ENCODE peak calls at places on chromosomes 16 and 17, in ten cellular contexts. One of them, this sample, is unnamed.

GRCh38 chr17:7235693-7236665 is 1.7 kb upstream of the DVL2 start:
- DNase-seq in astrocyte of the cerebellum: no peak
- DNase-seq in right atrium auricular region: no peak
- DNase-seq in activated CD8-positive, alpha-beta T cell treated with anti-CD3 and anti-CD28 coated beads for 36 hours: no peak
- DNase-seq in fibroblast of lung: peak
- DNase-seq in cardiac fibroblast: no peak
- DNase-seq in endothelial cell: no peak
- DNase-seq in body of pancreas: no peak
- DNase-seq in IMR-90: peak
- DNase-seq in CD8-positive, alpha-beta T cell: no peak
- DNase-seq in this sample: no peak

GRCh38 chr17:38603786-38604478 is 1.8 kb downstream of the SRCIN1 start:
- DNase-seq in astrocyte of the cerebellum: no peak
- DNase-seq in right atrium auricular region: no peak
- DNase-seq in activated CD8-positive, alpha-beta T cell treated with anti-CD3 and anti-CD28 coated beads for 36 hours: no peak
- DNase-seq in fibroblast of lung: no peak
- DNase-seq in cardiac fibroblast: no peak
- DNase-seq in endothelial cell: no peak
- DNase-seq in body of pancreas: no peak
- DNase-seq in IMR-90: no peak
- DNase-seq in CD8-positive, alpha-beta T cell: no peak
- DNase-seq in this sample: no peak

GRCh38 chr16:59758848-59759247 is 1024.7 kb upstream of the GOT2 start:
- DNase-seq in astrocyte of the cerebellum: no peak
- DNase-seq in right atrium auricular region: no peak
- DNase-seq in activated CD8-positive, alpha-beta T cell treated with anti-CD3 and anti-CD28 coated beads for 36 hours: no peak
- DNase-seq in fibroblast of lung: peak
- DNase-seq in cardiac fibroblast: no peak
- DNase-seq in endothelial cell: no peak
- DNase-seq in body of pancreas: no peak
- DNase-seq in IMR-90: no peak
- DNase-seq in CD8-positive, alpha-beta T cell: no peak
- DNase-seq in this sample: no peak

GRCh38 chr17:17076066-17076465 is 33.8 kb downstream of the MPRIP start:
- DNase-seq in astrocyte of the cerebellum: no peak
- DNase-seq in right atrium auricular region: no peak
- DNase-seq in activated CD8-positive, alpha-beta T cell treated with anti-CD3 and anti-CD28 coated beads for 36 hours: no peak
- DNase-seq in fibroblast of lung: no peak
- DNase-seq in cardiac fibroblast: no peak
- DNase-seq in endothelial cell: no peak
- DNase-seq in body of pancreas: no peak
- DNase-seq in IMR-90: no peak
- DNase-seq in CD8-positive, alpha-beta T cell: no peak
- DNase-seq in this sample: no peak

GRCh38 chr17:82424001-82424862 is 5.8 kb upstream of the OGFOD3 start:
- DNase-seq in astrocyte of the cerebellum: no peak
- DNase-seq in right atrium auricular region: no peak
- DNase-seq in activated CD8-positive, alpha-beta T cell treated with anti-CD3 and anti-CD28 coated beads for 36 hours: peak
- DNase-seq in fibroblast of lung: peak
- DNase-seq in cardiac fibroblast: peak
- DNase-seq in endothelial cell: peak
- DNase-seq in body of pancreas: peak
- DNase-seq in IMR-90: peak
- DNase-seq in CD8-positive, alpha-beta T cell: peak
- DNase-seq in this sample: peak

GRCh38 chr17:43927101-43927935 is 15.0 kb downstream of the PPY start:
- DNase-seq in astrocyte of the cerebellum: no peak
- DNase-seq in right atrium auricular region: no peak
- DNase-seq in activated CD8-positive, alpha-beta T cell treated with anti-CD3 and anti-CD28 coated beads for 36 hours: peak
- DNase-seq in fibroblast of lung: no peak
- DNase-seq in cardiac fibroblast: no peak
- DNase-seq in endothelial cell: no peak
- DNase-seq in body of pancreas: no peak
- DNase-seq in IMR-90: no peak
- DNase-seq in CD8-positive, alpha-beta T cell: no peak
- DNase-seq in this sample: no peak

GRCh38 chr17:5877948-5878347 is 192.2 kb upstream of the WSCD1 start:
- DNase-seq in astrocyte of the cerebellum: no peak
- DNase-seq in right atrium auricular region: no peak
- DNase-seq in activated CD8-positive, alpha-beta T cell treated with anti-CD3 and anti-CD28 coated beads for 36 hours: no peak
- DNase-seq in fibroblast of lung: no peak
- DNase-seq in cardiac fibroblast: no peak
- DNase-seq in endothelial cell: no peak
- DNase-seq in body of pancreas: no peak
- DNase-seq in IMR-90: no peak
- DNase-seq in CD8-positive, alpha-beta T cell: no peak
- DNase-seq in this sample: no peak

GRCh38 chr17:28211811-28212210 is 107.2 kb upstream of the TMEM97 start:
- DNase-seq in astrocyte of the cerebellum: no peak
- DNase-seq in right atrium auricular region: no peak
- DNase-seq in activated CD8-positive, alpha-beta T cell treated with anti-CD3 and anti-CD28 coated beads for 36 hours: no peak
- DNase-seq in fibroblast of lung: no peak
- DNase-seq in cardiac fibroblast: no peak
- DNase-seq in endothelial cell: no peak
- DNase-seq in body of pancreas: no peak
- DNase-seq in IMR-90: no peak
- DNase-seq in CD8-positive, alpha-beta T cell: no peak
- DNase-seq in this sample: no peak

GRCh38 chr16:4347010-4347409 is 4.1 kb downstream of the PAM16 start:
- DNase-seq in astrocyte of the cerebellum: no peak
- DNase-seq in right atrium auricular region: no peak
- DNase-seq in activated CD8-positive, alpha-beta T cell treated with anti-CD3 and anti-CD28 coated beads for 36 hours: no peak
- DNase-seq in fibroblast of lung: no peak
- DNase-seq in cardiac fibroblast: peak
- DNase-seq in endothelial cell: no peak
- DNase-seq in body of pancreas: no peak
- DNase-seq in IMR-90: no peak
- DNase-seq in CD8-positive, alpha-beta T cell: no peak
- DNase-seq in this sample: no peak

GRCh38 chr17:40432864-40433528 is 10.3 kb upstream of the IGFBP4 start:
- DNase-seq in astrocyte of the cerebellum: no peak
- DNase-seq in right atrium auricular region: no peak
- DNase-seq in activated CD8-positive, alpha-beta T cell treated with anti-CD3 and anti-CD28 coated beads for 36 hours: no peak
- DNase-seq in fibroblast of lung: peak
- DNase-seq in cardiac fibroblast: peak
- DNase-seq in endothelial cell: no peak
- DNase-seq in body of pancreas: peak
- DNase-seq in IMR-90: peak
- DNase-seq in CD8-positive, alpha-beta T cell: no peak
- DNase-seq in this sample: no peak

GRCh38 chr16:85571813-85572619 is 41.1 kb upstream of the GSE1 start:
- DNase-seq in astrocyte of the cerebellum: no peak
- DNase-seq in right atrium auricular region: no peak
- DNase-seq in activated CD8-positive, alpha-beta T cell treated with anti-CD3 and anti-CD28 coated beads for 36 hours: peak
- DNase-seq in fibroblast of lung: no peak
- DNase-seq in cardiac fibroblast: no peak
- DNase-seq in endothelial cell: no peak
- DNase-seq in body of pancreas: no peak
- DNase-seq in IMR-90: no peak
- DNase-seq in CD8-positive, alpha-beta T cell: no peak
- DNase-seq in this sample: peak

GRCh38 chr17:17698371-17698770 is 17.1 kb downstream of the RAI1 start:
- DNase-seq in astrocyte of the cerebellum: no peak
- DNase-seq in right atrium auricular region: no peak
- DNase-seq in activated CD8-positive, alpha-beta T cell treated with anti-CD3 and anti-CD28 coated beads for 36 hours: peak
- DNase-seq in fibroblast of lung: no peak
- DNase-seq in cardiac fibroblast: no peak
- DNase-seq in endothelial cell: no peak
- DNase-seq in body of pancreas: no peak
- DNase-seq in IMR-90: no peak
- DNase-seq in CD8-positive, alpha-beta T cell: no peak
- DNase-seq in this sample: no peak

GRCh38 chr17:55588858-55589257 is 77.6 kb upstream of the SMIM36 start:
- DNase-seq in astrocyte of the cerebellum: no peak
- DNase-seq in right atrium auricular region: no peak
- DNase-seq in activated CD8-positive, alpha-beta T cell treated with anti-CD3 and anti-CD28 coated beads for 36 hours: no peak
- DNase-seq in fibroblast of lung: peak
- DNase-seq in cardiac fibroblast: peak
- DNase-seq in endothelial cell: no peak
- DNase-seq in body of pancreas: no peak
- DNase-seq in IMR-90: peak
- DNase-seq in CD8-positive, alpha-beta T cell: no peak
- DNase-seq in this sample: no peak

DNA sequence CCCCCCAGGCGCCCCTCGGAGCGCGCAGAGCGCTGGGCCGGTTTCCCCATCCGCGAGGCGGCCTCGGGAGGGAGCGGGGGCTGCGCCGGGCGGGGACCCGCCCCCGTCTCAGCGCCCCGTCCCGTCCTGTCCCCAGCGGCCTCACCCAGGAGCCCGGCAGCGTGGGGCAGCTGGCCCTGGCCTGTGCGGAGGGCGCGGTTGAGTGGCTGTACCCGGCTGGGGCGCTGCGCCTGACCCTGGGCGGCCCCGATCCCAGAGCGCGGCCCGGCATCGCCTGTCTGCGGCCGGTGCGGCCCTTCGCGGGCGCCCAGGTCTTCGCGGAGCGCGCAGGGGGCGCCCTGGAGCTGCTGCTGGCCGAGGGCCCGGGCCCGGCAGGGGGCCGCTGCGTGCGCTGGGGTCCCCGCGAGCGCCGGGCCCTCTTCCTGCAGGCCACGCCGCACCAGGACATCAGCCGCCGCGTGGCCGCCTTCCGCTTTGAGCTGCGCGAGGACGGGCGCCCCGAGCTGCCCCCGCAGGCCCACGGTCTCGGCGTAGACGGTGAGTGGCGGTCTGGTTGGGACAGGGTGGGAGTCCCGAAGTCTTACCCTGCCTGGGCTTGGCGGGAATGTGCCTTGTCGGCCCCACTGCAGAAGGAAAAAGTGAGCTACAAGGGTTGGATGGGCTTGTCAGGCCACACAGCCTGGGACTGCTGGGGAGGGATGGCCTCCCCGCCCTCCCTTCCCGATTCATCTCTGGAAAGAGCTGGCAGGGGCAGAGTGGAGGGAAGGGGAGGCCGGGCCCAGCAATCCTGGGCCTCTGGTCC is 731 bp downstream of the METRN start:
- DNase-seq in astrocyte of the cerebellum: no peak
- DNase-seq in right atrium auricular region: no peak
- DNase-seq in activated CD8-positive, alpha-beta T cell treated with anti-CD3 and anti-CD28 coated beads for 36 hours: no peak
- DNase-seq in fibroblast of lung: peak
- DNase-seq in cardiac fibroblast: peak
- DNase-seq in endothelial cell: no peak
- DNase-seq in body of pancreas: no peak
- DNase-seq in IMR-90: no peak
- DNase-seq in CD8-positive, alpha-beta T cell: no peak
- DNase-seq in this sample: no peak
- TF ChIP-seq CTCF in astrocyte of the cerebellum: no peak
- TF ChIP-seq CTCF in right atrium auricular region: no peak
- TF ChIP-seq CTCF in activated CD8-positive, alpha-beta T cell treated with anti-CD3 and anti-CD28 coated beads for 36 hours: peak
- TF ChIP-seq CTCF in fibroblast of lung: no peak
- TF ChIP-seq CTCF in cardiac fibroblast: no peak
- TF ChIP-seq CTCF in endothelial cell: no peak
- TF ChIP-seq CTCF in body of pancreas: no peak
- TF ChIP-seq CTCF in IMR-90: peak
- TF ChIP-seq CTCF in CD8-positive, alpha-beta T cell: no peak
- TF ChIP-seq CTCF in this sample: peak

GRCh38 chr17:79836952-79837887 is 2.0 kb downstream of the CBX4 start:
- DNase-seq in astrocyte of the cerebellum: no peak
- DNase-seq in right atrium auricular region: peak
- DNase-seq in activated CD8-positive, alpha-beta T cell treated with anti-CD3 and anti-CD28 coated beads for 36 hours: peak
- DNase-seq in fibroblast of lung: peak
- DNase-seq in cardiac fibroblast: peak
- DNase-seq in endothelial cell: no peak
- DNase-seq in body of pancreas: peak
- DNase-seq in IMR-90: peak
- DNase-seq in CD8-positive, alpha-beta T cell: no peak
- DNase-seq in this sample: peak
- TF ChIP-seq CTCF in astrocyte of the cerebellum: no peak
- TF ChIP-seq CTCF in right atrium auricular region: no peak
- TF ChIP-seq CTCF in activated CD8-positive, alpha-beta T cell treated with anti-CD3 and anti-CD28 coated beads for 36 hours: no peak
- TF ChIP-seq CTCF in fibroblast of lung: no peak
- TF ChIP-seq CTCF in cardiac fibroblast: peak
- TF ChIP-seq CTCF in endothelial cell: no peak
- TF ChIP-seq CTCF in body of pancreas: peak
- TF ChIP-seq CTCF in IMR-90: no peak
- TF ChIP-seq CTCF in CD8-positive, alpha-beta T cell: no peak
- TF ChIP-seq CTCF in this sample: no peak

GRCh38 chr17:58338454-58338841 is 9.9 kb upstream of the TSPOAP1 start:
- DNase-seq in astrocyte of the cerebellum: no peak
- DNase-seq in right atrium auricular region: no peak
- DNase-seq in activated CD8-positive, alpha-beta T cell treated with anti-CD3 and anti-CD28 coated beads for 36 hours: peak
- DNase-seq in fibroblast of lung: no peak
- DNase-seq in cardiac fibroblast: no peak
- DNase-seq in endothelial cell: no peak
- DNase-seq in body of pancreas: no peak
- DNase-seq in IMR-90: no peak
- DNase-seq in CD8-positive, alpha-beta T cell: no peak
- DNase-seq in this sample: no peak
- TF ChIP-seq CTCF in astrocyte of the cerebellum: no peak
- TF ChIP-seq CTCF in right atrium auricular region: no peak
- TF ChIP-seq CTCF in activated CD8-positive, alpha-beta T cell treated with anti-CD3 and anti-CD28 coated beads for 36 hours: peak
- TF ChIP-seq CTCF in fibroblast of lung: no peak
- TF ChIP-seq CTCF in cardiac fibroblast: no peak
- TF ChIP-seq CTCF in endothelial cell: no peak
- TF ChIP-seq CTCF in body of pancreas: no peak
- TF ChIP-seq CTCF in IMR-90: peak
- TF ChIP-seq CTCF in CD8-positive, alpha-beta T cell: no peak
- TF ChIP-seq CTCF in this sample: peak

GRCh38 chr16:89383095-89384003 is 107.0 kb downstream of the ANKRD11 start:
- DNase-seq in astrocyte of the cerebellum: no peak
- DNase-seq in right atrium auricular region: no peak
- DNase-seq in activated CD8-positive, alpha-beta T cell treated with anti-CD3 and anti-CD28 coated beads for 36 hours: peak
- DNase-seq in fibroblast of lung: peak
- DNase-seq in cardiac fibroblast: peak
- DNase-seq in endothelial cell: peak
- DNase-seq in body of pancreas: peak
- DNase-seq in IMR-90: peak
- DNase-seq in CD8-positive, alpha-beta T cell: no peak
- DNase-seq in this sample: no peak
- TF ChIP-seq CTCF in astrocyte of the cerebellum: peak
- TF ChIP-seq CTCF in right atrium auricular region: no peak
- TF ChIP-seq CTCF in activated CD8-positive, alpha-beta T cell treated with anti-CD3 and anti-CD28 coated beads for 36 hours: no peak
- TF ChIP-seq CTCF in fibroblast of lung: no peak
- TF ChIP-seq CTCF in cardiac fibroblast: peak
- TF ChIP-seq CTCF in endothelial cell: no peak
- TF ChIP-seq CTCF in body of pancreas: no peak
- TF ChIP-seq CTCF in IMR-90: no peak
- TF ChIP-seq CTCF in CD8-positive, alpha-beta T cell: no peak
- TF ChIP-seq CTCF in this sample: no peak

GRCh38 chr16:89334988-89335802 is 117.7 kb downstream of the ZNF778 start:
- DNase-seq in astrocyte of the cerebellum: no peak
- DNase-seq in right atrium auricular region: no peak
- DNase-seq in activated CD8-positive, alpha-beta T cell treated with anti-CD3 and anti-CD28 coated beads for 36 hours: no peak
- DNase-seq in fibroblast of lung: no peak
- DNase-seq in cardiac fibroblast: no peak
- DNase-seq in endothelial cell: no peak
- DNase-seq in body of pancreas: no peak
- DNase-seq in IMR-90: no peak
- DNase-seq in CD8-positive, alpha-beta T cell: no peak
- DNase-seq in this sample: no peak
- TF ChIP-seq CTCF in astrocyte of the cerebellum: no peak
- TF ChIP-seq CTCF in right atrium auricular region: peak
- TF ChIP-seq CTCF in activated CD8-positive, alpha-beta T cell treated with anti-CD3 and anti-CD28 coated beads for 36 hours: no peak
- TF ChIP-seq CTCF in fibroblast of lung: no peak
- TF ChIP-seq CTCF in cardiac fibroblast: peak
- TF ChIP-seq CTCF in endothelial cell: no peak
- TF ChIP-seq CTCF in body of pancreas: no peak
- TF ChIP-seq CTCF in IMR-90: no peak
- TF ChIP-seq CTCF in CD8-positive, alpha-beta T cell: no peak
- TF ChIP-seq CTCF in this sample: no peak

This sample was measured in GM10248.